ENCODE peak calls at places on chromosome 18, in eight cellular contexts. P, Q, H, V, J, F, I and D are unnamed samples. For H3K4me1, the result is how much of the 10 kb centered on the place peaks cover.

GRCh38 chr18:77099501-77100370 is 32.8 kb downstream of the MBP start:
- DNase-seq in Q (no peak), F (no peak), P (no peak), I (no peak), J (no peak), V (no peak), H (no peak), D (peak)

GRCh38 chr18:43393174-43393573 is 115.9 kb upstream of the SYT4 start:
- DNase-seq in Q (no peak), J (no peak), I (no peak), V (no peak), H (no peak), P (no peak), F (no peak), D (no peak)

GRCh38 chr18:44229693-44230108 is 451.0 kb upstream of the SETBP1 start:
- DNase-seq in F (peak), H (no peak), I (no peak), J (no peak), V (peak), Q (no peak), P (peak), D (peak)

GRCh38 chr18:79517322-79517721 is 121.6 kb downstream of the NFATC1 start:
- DNase-seq in P (peak), F (no peak), Q (no peak), J (no peak), H (no peak), V (no peak), I (no peak), D (peak)

GRCh38 chr18:42174909-42175308 is 219.9 kb downstream of the PIK3C3 start:
- DNase-seq in I (no peak), Q (no peak), V (no peak), H (no peak), F (no peak), P (no peak), J (no peak), D (no peak)

GRCh38 chr18:2985628-2986027 is 27.3 kb downstream of the LPIN2 start:
- DNase-seq in H (no peak), P (no peak), F (no peak), Q (no peak), J (peak), V (peak), I (peak), D (no peak)

GRCh38 chr18:44816028-44816427 is 135.3 kb downstream of the SETBP1 start:
- DNase-seq in Q (no peak), V (no peak), I (no peak), F (no peak), P (no peak), J (no peak), H (no peak), D (no peak)

GRCh38 chr18:33132657-33133056 is 307.9 kb downstream of the CCDC178 start:
- DNase-seq in I (no peak), V (no peak), P (no peak), Q (no peak), H (no peak), F (no peak), J (no peak), D (no peak)

GRCh38 chr18:50441518-50441917 is 66.7 kb downstream of the SKA1 start:
- DNase-seq in Q (no peak), P (no peak), H (no peak), V (no peak), F (no peak), J (no peak), I (no peak), D (no peak)

GRCh38 chr18:49241852-49242251 is 218.6 kb downstream of the DYM start:
- DNase-seq in I (no peak), H (no peak), Q (no peak), F (no peak), P (no peak), J (no peak), V (no peak), D (no peak)

GRCh38 chr18:67590571-67591141 is 74.1 kb upstream of the DSEL start:
- DNase-seq in H (no peak), I (no peak), P (no peak), F (no peak), Q (no peak), J (no peak), V (peak), D (no peak)

GRCh38 chr18:40179647-40180175 is 1775.3 kb upstream of the PIK3C3 start:
- DNase-seq in I (no peak), Q (no peak), V (no peak), P (no peak), H (no peak), J (no peak), F (no peak), D (no peak)

GRCh38 chr18:23498062-23498582 is 5.2 kb upstream of the RMC1 start:
- DNase-seq in Q (no peak), J (no peak), I (no peak), F (no peak), H (no peak), V (no peak), P (no peak), D (no peak)

DNA sequence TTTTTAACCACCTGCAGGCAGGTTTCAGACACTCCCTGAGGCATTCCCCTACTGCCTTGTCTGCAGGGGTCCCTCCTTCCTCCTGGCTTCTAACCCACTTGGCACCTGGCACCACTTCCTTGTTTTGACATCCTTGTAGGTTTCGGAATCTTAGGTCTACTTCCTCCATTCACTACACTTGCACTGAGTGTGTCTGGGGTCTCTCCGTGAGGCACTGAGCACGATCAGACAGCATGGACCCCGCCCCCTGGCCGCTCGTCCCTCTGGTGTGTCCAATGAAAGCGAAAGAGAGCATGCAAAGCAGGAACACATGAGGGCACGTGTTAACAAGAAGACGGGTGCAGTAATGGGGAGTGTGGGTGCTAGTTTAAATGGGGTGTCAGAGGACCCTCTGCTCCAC is 63.8 kb downstream of the HAUS1 start:
- DNase-seq in I (no peak), P (no peak), Q (peak), H (no peak), V (no peak), J (no peak), F (peak), D (no peak)
- TF ChIP-seq POLR2AphosphoS5 in I (no peak), P (no peak), Q (no peak), H (no peak), V (no peak), J (no peak), F (no peak), D (no peak)

GRCh38 chr18:47490882-47491281 is 239.4 kb upstream of the SKOR2 start:
- DNase-seq in H (no peak), I (no peak), J (no peak), F (no peak), P (no peak), Q (no peak), V (peak), D (no peak)
- TF ChIP-seq POLR2A in H (no peak), I (no peak), J (no peak), F (no peak), P (no peak), Q (no peak), V (no peak), D (no peak)

DNA sequence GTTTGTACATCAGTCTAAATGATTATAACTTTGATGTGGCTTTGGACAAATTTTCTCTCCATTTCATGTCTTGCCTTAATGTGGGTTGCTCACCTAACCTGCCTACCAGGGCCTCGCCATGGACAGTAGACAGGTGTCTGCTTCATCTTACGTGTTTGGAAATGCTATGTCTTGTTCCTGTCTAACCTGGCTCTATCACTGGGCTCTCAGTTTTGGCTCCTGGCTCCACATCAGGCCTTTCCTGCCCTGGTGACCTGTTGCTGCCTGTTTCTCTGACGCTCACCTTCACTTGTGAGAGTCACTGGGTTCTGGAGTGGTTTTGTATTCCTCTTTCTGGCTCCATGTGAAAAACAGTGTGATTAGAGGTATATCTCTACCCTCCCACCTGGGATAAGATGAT is 65.9 kb downstream of the PHLPP1 start:
- DNase-seq in J (no peak), Q (no peak), V (no peak), F (no peak), H (no peak), I (no peak), P (no peak), D (no peak)
- H3K4me1 ChIP-seq in J (under half), Q (under half), V (under half), F (under half), H (under half), I (half or more), P (under half), D (under half)

DNA sequence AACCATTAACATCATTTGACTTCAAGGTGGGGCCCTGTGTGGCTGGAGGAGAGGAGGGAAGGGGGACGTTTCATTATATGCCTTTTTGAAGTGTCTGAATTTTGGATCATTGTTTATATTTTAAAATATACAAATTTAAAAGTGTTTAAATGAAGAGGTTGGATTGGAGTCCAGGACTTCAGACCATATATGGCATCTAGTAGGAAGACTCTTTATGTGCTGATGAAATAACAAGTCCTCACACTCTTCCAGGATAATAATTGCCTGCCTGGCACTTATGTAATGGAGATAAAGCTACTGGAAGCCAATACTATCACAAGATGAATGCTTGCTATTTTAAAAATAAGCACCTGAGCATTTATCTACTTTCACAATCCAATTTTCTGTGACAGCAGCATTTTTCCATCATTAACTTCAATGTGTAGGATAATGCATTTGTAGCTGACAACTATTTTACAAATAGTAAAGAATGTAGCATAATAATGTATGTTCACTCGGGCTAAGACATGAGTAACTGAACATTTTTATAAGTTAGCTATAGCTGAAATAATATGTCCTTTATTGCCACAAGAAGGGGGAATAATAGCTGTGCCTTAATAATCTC is 188.4 kb downstream of the MTCL1 start:
- DNase-seq in V (no peak), I (no peak), Q (no peak), J (no peak), F (no peak), P (no peak), H (no peak), D (no peak)
- TF ChIP-seq POLR2AphosphoS5 in V (no peak), I (no peak), Q (no peak), J (no peak), F (no peak), P (no peak), H (no peak), D (no peak)

DNA sequence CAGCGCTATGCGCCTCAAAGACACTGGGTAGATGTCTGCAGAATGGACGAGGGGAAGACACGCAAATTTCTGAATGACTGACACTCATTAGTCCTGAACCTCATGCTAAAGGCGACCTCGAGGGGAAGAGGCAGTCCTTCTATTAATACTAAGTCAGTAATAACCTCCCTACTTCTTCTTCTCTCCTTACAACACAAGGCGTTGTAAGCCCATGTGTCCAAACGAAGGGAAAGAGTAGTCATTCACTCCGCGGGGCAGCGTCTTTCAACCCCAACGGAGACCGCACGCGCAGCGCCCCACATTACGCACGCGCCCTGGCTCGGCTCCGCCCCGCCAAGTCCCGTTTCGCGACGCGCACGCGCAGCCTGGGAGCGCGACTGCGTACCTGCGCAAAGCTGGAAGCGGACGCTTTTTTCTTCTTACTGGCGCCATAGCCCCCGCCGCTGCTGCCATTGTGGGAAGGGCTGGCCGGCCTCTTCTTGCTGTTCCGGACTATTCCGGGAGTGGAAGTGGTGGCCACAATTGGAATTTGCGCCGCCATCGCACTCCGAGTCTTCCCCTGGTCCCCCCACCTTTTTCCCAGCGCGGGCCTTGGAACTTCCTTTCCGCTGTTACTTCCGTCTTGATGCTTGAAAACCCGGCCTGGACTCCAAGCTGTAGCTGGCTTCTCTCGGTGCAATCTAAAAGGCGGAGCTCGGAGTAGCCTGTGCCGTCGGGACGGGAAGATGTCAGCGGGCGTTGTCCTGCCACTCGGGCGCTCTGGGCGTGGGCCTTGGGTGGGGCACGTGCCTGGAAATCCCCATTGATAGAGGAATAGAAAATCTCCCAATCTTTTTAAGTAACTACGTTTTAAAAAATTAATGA is at the start of gene INO80C:
- DNase-seq in F (peak), J (peak), Q (peak), P (peak), H (no peak), V (peak), I (peak), D (peak)
- TF ChIP-seq POLR2A in F (peak), J (peak), Q (peak), P (peak), H (no peak), V (peak), I (peak), D (peak)

GRCh38 chr18:54736981-54737380 is 91.3 kb upstream of the RAB27B start:
- DNase-seq in Q (no peak), V (no peak), J (no peak), P (no peak), H (no peak), F (no peak), I (no peak), D (no peak)
- H3K4me1 ChIP-seq in Q (under half), V (under half), J (under half), P (under half), H (under half), F (under half), I (under half), D (under half)

GRCh38 chr18:9952633-9953416 is 39.0 kb downstream of the VAPA start:
- DNase-seq in F (no peak), I (no peak), P (no peak), J (no peak), H (no peak), Q (no peak), V (no peak), D (no peak)
- TF ChIP-seq POLR2AphosphoS5 in F (no peak), I (no peak), P (no peak), J (no peak), H (no peak), Q (no peak), V (no peak), D (no peak)

GRCh38 chr18:12948055-12948804 is 419 bp downstream of the SEH1L start:
- DNase-seq in H (no peak), F (peak), P (peak), J (peak), V (peak), I (peak), Q (peak), D (peak)
- TF ChIP-seq POLR2A in H (no peak), F (peak), P (peak), J (no peak), V (peak), I (peak), Q (no peak), D (peak)